ENCODE peak calls at places on chromosomes 11 and 22, in ten cellular contexts. G is GM03348, D is anterior cingulate cortex, P is HuH-7, K is neuronal stem cell, X is kidney tubule cell, Q is ovary, Z is OCI-LY7, E is D721Med, T is ascending aorta. O is an unnamed sample.

GRCh38 chr11:75107187-75107586 is 10.5 kb upstream of the OR2AT4 start:
- DNase-seq in G (no peak), D (no peak), P (no peak), K (no peak), X (peak), Q (no peak), Z (no peak), E (no peak), T (no peak), O (no peak)

GRCh38 chr11:28964811-28965210 is 856.6 kb downstream of the METTL15 start:
- DNase-seq in G (peak), D (no peak), P (no peak), K (no peak), X (no peak), Q (no peak), Z (no peak), E (no peak), T (no peak), O (no peak)

GRCh38 chr11:113113801-113114451 is 152.7 kb downstream of the NCAM1 start:
- DNase-seq in G (no peak), D (no peak), P (no peak), K (no peak), X (no peak), Q (no peak), Z (no peak), E (no peak), T (no peak), O (no peak)

GRCh38 chr22:46073683-46074504 is 76.4 kb upstream of the PPARA start:
- DNase-seq in G (no peak), D (no peak), P (no peak), K (no peak), X (no peak), Q (no peak), Z (no peak), E (no peak), T (no peak), O (no peak)

GRCh38 chr11:5767056-5767455 is 13.0 kb downstream of the OR52N4 start:
- DNase-seq in G (no peak), D (no peak), P (no peak), K (no peak), X (no peak), Q (no peak), Z (no peak), E (no peak), T (no peak), O (no peak)

GRCh38 chr11:94583885-94584500 is 16.8 kb downstream of the PIWIL4 start:
- DNase-seq in G (peak), D (no peak), P (no peak), K (no peak), X (peak), Q (no peak), Z (no peak), E (no peak), T (no peak), O (no peak)

GRCh38 chr11:92911478-92911877 is 58.0 kb upstream of the MTNR1B start:
- DNase-seq in G (no peak), D (no peak), P (no peak), K (no peak), X (peak), Q (no peak), Z (no peak), E (no peak), T (no peak), O (no peak)

GRCh38 chr11:44632466-44633123 is 67.1 kb downstream of the CD82 start:
- DNase-seq in G (peak), D (peak), P (peak), K (no peak), X (peak), Q (no peak), Z (peak), E (no peak), T (no peak), O (no peak)

GRCh38 chr11:8426076-8426475 is 162.4 kb upstream of the LMO1 start:
- DNase-seq in G (no peak), D (peak), P (no peak), K (no peak), X (no peak), Q (no peak), Z (no peak), E (no peak), T (no peak), O (no peak)

GRCh38 chr22:50545522-50546325 is at the start of gene KLHDC7B:
- DNase-seq in G (peak), D (no peak), P (peak), K (no peak), X (no peak), Q (no peak), Z (no peak), E (no peak), T (no peak), O (no peak)

GRCh38 chr11:68077617-68078592 is 39.1 kb downstream of the TCIRG1 start:
- DNase-seq in G (no peak), D (no peak), P (no peak), K (no peak), X (no peak), Q (no peak), Z (no peak), E (no peak), T (no peak), O (no peak)

GRCh38 chr22:38645430-38645829 is 10.8 kb downstream of the FAM227A start:
- DNase-seq in G (no peak), D (no peak), P (no peak), K (no peak), X (no peak), Q (no peak), Z (no peak), E (no peak), T (no peak), O (no peak)

GRCh38 chr11:65491614-65492386 is 7.0 kb upstream of the MALAT1 start:
- DNase-seq in G (peak), D (peak), P (no peak), K (no peak), X (peak), Q (peak), Z (peak), E (no peak), T (peak), O (peak)

GRCh38 chr22:41523464-41524221 is 20.6 kb downstream of the POLR3H start:
- DNase-seq in G (no peak), D (no peak), P (no peak), K (no peak), X (peak), Q (no peak), Z (no peak), E (no peak), T (no peak), O (peak)

GRCh38 chr11:6894097-6894496 is 1.8 kb upstream of the OR2D2 start:
- DNase-seq in G (no peak), D (no peak), P (no peak), K (no peak), X (no peak), Q (no peak), Z (no peak), E (no peak), T (no peak), O (no peak)

GRCh38 chr11:4464216-4465159 is 15.4 kb downstream of the OR52K2 start:
- DNase-seq in G (no peak), D (no peak), P (no peak), K (no peak), X (peak), Q (no peak), Z (no peak), E (no peak), T (no peak), O (no peak)

GRCh38 chr22:45420539-45420938 is 7.0 kb downstream of the RIBC2 start:
- DNase-seq in G (no peak), D (no peak), P (no peak), K (no peak), X (no peak), Q (no peak), Z (no peak), E (no peak), T (no peak), O (no peak)

GRCh38 chr11:77055056-77055680 is 11.6 kb upstream of the CAPN5 start:
- DNase-seq in G (no peak), D (no peak), P (no peak), K (no peak), X (no peak), Q (no peak), Z (no peak), E (no peak), T (no peak), O (no peak)

GRCh38 chr11:131534031-131534430 is 163.6 kb downstream of the NTM start:
- DNase-seq in G (no peak), D (peak), P (no peak), K (no peak), X (no peak), Q (no peak), Z (no peak), E (no peak), T (no peak), O (no peak)

GRCh38 chr11:80362578-80362977 is 921.7 kb upstream of the TENM4 start:
- DNase-seq in G (no peak), D (no peak), P (no peak), K (no peak), X (no peak), Q (no peak), Z (no peak), E (no peak), T (no peak), O (no peak)

GRCh38 chr11:79439430-79439892 is 1.4 kb downstream of the TENM4 start:
- DNase-seq in G (peak), D (no peak), P (no peak), K (no peak), X (peak), Q (peak), Z (no peak), E (no peak), T (no peak), O (no peak)

GRCh38 chr11:10322830-10323792 is 18.2 kb downstream of the ADM start:
- DNase-seq in G (peak), D (no peak), P (no peak), K (no peak), X (peak), Q (peak), Z (peak), E (no peak), T (no peak), O (no peak)

GRCh38 chr22:30245985-30246901 is at the start of gene LIF:
- DNase-seq in G (peak), D (no peak), P (no peak), K (no peak), X (peak), Q (no peak), Z (no peak), E (no peak), T (no peak), O (no peak)

GRCh38 chr11:72595292-72595684 is 78.9 kb downstream of the PDE2A start:
- DNase-seq in G (no peak), D (no peak), P (no peak), K (peak), X (no peak), Q (no peak), Z (no peak), E (peak), T (no peak), O (no peak)

GRCh38 chr11:130675456-130675855 is 227.0 kb downstream of the ADAMTS15 start:
- DNase-seq in G (peak), D (no peak), P (no peak), K (no peak), X (peak), Q (peak), Z (no peak), E (no peak), T (peak), O (peak)

GRCh38 chr11:117045196-117045595 is 53.0 kb downstream of the SIK3 start:
- DNase-seq in G (peak), D (no peak), P (no peak), K (no peak), X (peak), Q (no peak), Z (no peak), E (peak), T (no peak), O (no peak)

GRCh38 chr11:124832571-124832970 is 32.4 kb upstream of the MSANTD2 start:
- DNase-seq in G (no peak), D (no peak), P (no peak), K (no peak), X (peak), Q (no peak), Z (no peak), E (no peak), T (no peak), O (no peak)

GRCh38 chr11:116792869-116793475 is 1.3 kb upstream of the APOA5 start:
- DNase-seq in G (peak), D (no peak), P (no peak), K (no peak), X (peak), Q (no peak), Z (no peak), E (no peak), T (no peak), O (no peak)

GRCh38 chr22:39994566-39995345 is at the start of gene FAM83F:
- DNase-seq in G (no peak), D (no peak), P (no peak), K (no peak), X (peak), Q (no peak), Z (no peak), E (no peak), T (no peak), O (no peak)

GRCh38 chr22:31284241-31284745 is 8.0 kb downstream of the PIK3IP1 start:
- DNase-seq in G (no peak), D (no peak), P (no peak), K (no peak), X (no peak), Q (no peak), Z (no peak), E (peak), T (no peak), O (no peak)

GRCh38 chr11:45148276-45148675 is 1.8 kb downstream of the PRDM11 start:
- DNase-seq in G (no peak), D (no peak), P (no peak), K (no peak), X (no peak), Q (no peak), Z (no peak), E (no peak), T (no peak), O (no peak)

GRCh38 chr22:47534150-47535133 is 772.0 kb downstream of the TBC1D22A start:
- DNase-seq in G (no peak), D (no peak), P (no peak), K (no peak), X (no peak), Q (no peak), Z (no peak), E (no peak), T (no peak), O (no peak)

GRCh38 chr11:134449713-134450112 is 37.7 kb upstream of the B3GAT1 start:
- DNase-seq in G (no peak), D (no peak), P (no peak), K (no peak), X (no peak), Q (no peak), Z (no peak), E (no peak), T (no peak), O (no peak)

GRCh38 chr11:111047376-111047775 is 198.1 kb upstream of the POU2AF2 start:
- DNase-seq in G (no peak), D (no peak), P (no peak), K (peak), X (no peak), Q (no peak), Z (no peak), E (no peak), T (no peak), O (no peak)